ENCODE peak calls at places on chromosomes 11 and 22, in ten cellular contexts. X is foreskin fibroblast, I is heart right ventricle, S is upper lobe of right lung, Z is cardiac muscle cell, J is AG10803, U is glutamatergic neuron, D is heart left ventricle, N is right atrium auricular region, B is kidney. C is an unnamed sample.

GRCh38 chr11:65363770-65364169 is 9.2 kb downstream of the TIGD3 start:
- DNase-seq in N (no peak), B (no peak), X (no peak), S (no peak), J (no peak), Z (peak), I (no peak), D (no peak), U (no peak), C (no peak)

GRCh38 chr11:27233654-27234042 is 129.4 kb downstream of the CCDC34 start:
- DNase-seq in I (no peak), S (no peak), D (no peak), U (no peak), N (no peak), Z (no peak), B (no peak), J (peak), X (no peak), C (no peak)

GRCh38 chr11:19817265-19817851 is 104.7 kb downstream of the NAV2 start:
- DNase-seq in B (no peak), N (no peak), S (no peak), X (no peak), Z (no peak), I (no peak), D (no peak), U (no peak), J (no peak), C (no peak)

GRCh38 chr11:12212181-12212820 is 101.9 kb downstream of the MICAL2 start:
- DNase-seq in J (no peak), U (no peak), X (no peak), S (no peak), Z (no peak), I (no peak), B (no peak), D (no peak), N (no peak), C (no peak)

GRCh38 chr11:18375941-18376340 is 18.4 kb upstream of the LDHA start:
- DNase-seq in D (no peak), S (no peak), X (no peak), Z (no peak), U (no peak), J (no peak), I (no peak), N (no peak), B (no peak), C (no peak)

GRCh38 chr22:30866811-30867271 is 101.7 kb downstream of the MORC2 start:
- DNase-seq in S (peak), B (peak), U (no peak), N (no peak), J (no peak), Z (no peak), D (no peak), X (no peak), I (no peak), C (no peak)

GRCh38 chr11:109939176-109939810 is 153.9 kb upstream of the ZC3H12C start:
- DNase-seq in X (peak), Z (peak), U (no peak), J (peak), I (no peak), D (peak), B (no peak), N (no peak), S (no peak), C (no peak)

GRCh38 chr22:29313126-29314071 is 2.1 kb downstream of the RASL10A start:
- DNase-seq in X (no peak), N (no peak), S (peak), B (peak), Z (peak), D (no peak), I (peak), U (no peak), J (peak), C (no peak)

GRCh38 chr22:27344546-27344945 is 457.0 kb downstream of the MN1 start:
- DNase-seq in I (no peak), D (no peak), Z (no peak), X (no peak), S (no peak), U (no peak), N (no peak), B (no peak), J (no peak), C (no peak)

GRCh38 chr22:22156716-22157499 is 87.7 kb upstream of the VPREB1 start:
- DNase-seq in S (no peak), Z (peak), X (peak), I (no peak), D (peak), J (peak), U (no peak), N (peak), B (no peak), C (peak)

GRCh38 chr11:125105921-125106320 is 5.5 kb downstream of the TMEM218 start:
- DNase-seq in I (no peak), J (no peak), U (no peak), X (no peak), N (no peak), Z (peak), D (no peak), B (no peak), S (no peak), C (no peak)

GRCh38 chr11:107494036-107494435 is 36.4 kb upstream of the CWF19L2 start:
- DNase-seq in I (no peak), D (no peak), X (no peak), B (no peak), N (no peak), U (no peak), Z (no peak), J (no peak), S (no peak), C (no peak)

GRCh38 chr22:38766076-38766777 is 10.4 kb upstream of the SUN2 start:
- DNase-seq in Z (peak), S (no peak), D (no peak), X (peak), N (no peak), B (no peak), J (peak), U (peak), I (peak), C (peak)

GRCh38 chr11:639324-639977 is 2.4 kb downstream of the DRD4 start:
- DNase-seq in U (no peak), Z (no peak), D (no peak), J (no peak), X (no peak), I (no peak), B (no peak), S (no peak), N (no peak), C (no peak)

GRCh38 chr11:124793466-124794278 is 6.5 kb downstream of the MSANTD2 start:
- DNase-seq in Z (peak), X (peak), B (no peak), S (no peak), J (peak), U (no peak), I (no peak), D (no peak), N (no peak), C (no peak)

GRCh38 chr11:78253797-78254196 is 65.1 kb downstream of the USP35 start:
- DNase-seq in J (no peak), N (no peak), B (no peak), Z (no peak), X (peak), D (no peak), U (no peak), I (no peak), S (no peak), C (no peak)

GRCh38 chr11:1227551-1228182 is 4.8 kb downstream of the MUC5B start:
- DNase-seq in B (peak), X (no peak), S (peak), Z (no peak), U (peak), N (no peak), I (peak), J (no peak), D (peak), C (no peak)

GRCh38 chr11:79173615-79174014 is 267.2 kb downstream of the TENM4 start:
- DNase-seq in D (peak), J (peak), N (no peak), Z (peak), B (no peak), I (no peak), S (no peak), X (peak), U (no peak), C (no peak)

GRCh38 chr11:132263231-132263630 is 892.8 kb downstream of the NTM start:
- DNase-seq in J (no peak), N (no peak), D (no peak), B (no peak), U (no peak), S (no peak), I (no peak), X (no peak), Z (no peak), C (no peak)

GRCh38 chr11:28666632-28667031 is 558.4 kb downstream of the METTL15 start:
- DNase-seq in D (no peak), X (peak), Z (no peak), S (no peak), I (no peak), N (no peak), J (peak), U (no peak), B (no peak), C (no peak)

GRCh38 chr11:18802381-18803257 is 11.0 kb upstream of the PTPN5 start:
- DNase-seq in U (peak), B (no peak), S (no peak), I (no peak), X (peak), N (no peak), Z (peak), J (peak), D (peak), C (no peak)

GRCh38 chr11:75465701-75466531 is 32.9 kb upstream of the KLHL35 start:
- DNase-seq in Z (peak), N (no peak), J (peak), X (no peak), D (no peak), S (no peak), B (peak), U (no peak), I (no peak), C (no peak)

GRCh38 chr22:23793326-23793725 is 6.6 kb downstream of the SMARCB1 start:
- DNase-seq in X (no peak), U (no peak), I (no peak), S (no peak), B (peak), J (no peak), Z (no peak), D (no peak), N (no peak), C (no peak)

GRCh38 chr11:64814712-64815187 is 4.4 kb upstream of the MEN1 start:
- DNase-seq in I (no peak), B (no peak), Z (no peak), U (no peak), X (no peak), D (no peak), N (no peak), J (no peak), S (no peak), C (no peak)

GRCh38 chr11:113142508-113142907 is 171.9 kb upstream of the TTC12 start:
- DNase-seq in S (no peak), B (no peak), Z (no peak), J (no peak), U (no peak), I (no peak), N (no peak), D (no peak), X (no peak), C (no peak)

GRCh38 chr11:19398772-19399542 is 158.2 kb upstream of the E2F8 start:
- DNase-seq in U (no peak), X (peak), S (no peak), D (no peak), Z (peak), I (no peak), B (peak), N (no peak), J (peak), C (no peak)

GRCh38 chr11:96465537-96465936 is 75.7 kb downstream of the JRKL start:
- DNase-seq in I (no peak), X (no peak), U (no peak), B (no peak), Z (no peak), J (no peak), D (peak), N (no peak), S (no peak), C (no peak)

GRCh38 chr11:98952110-98952509 is 68.6 kb upstream of the CNTN5 start:
- DNase-seq in D (no peak), I (no peak), S (no peak), J (no peak), X (no peak), Z (no peak), N (no peak), B (no peak), U (no peak), C (no peak)

GRCh38 chr11:970319-970871 is 44.7 kb downstream of the AP2A2 start:
- DNase-seq in Z (no peak), B (peak), J (no peak), X (no peak), I (no peak), N (no peak), U (no peak), S (no peak), D (no peak), C (no peak)

GRCh38 chr22:38181453-38182200 is at the start of gene PLA2G6:
- DNase-seq in D (peak), S (peak), J (peak), Z (peak), B (peak), U (peak), N (peak), X (peak), I (peak), C (peak)

GRCh38 chr11:118627566-118627965 is 20.2 kb downstream of the PHLDB1 start:
- DNase-seq in S (no peak), B (peak), D (no peak), N (no peak), I (no peak), J (no peak), Z (no peak), U (no peak), X (no peak), C (no peak)

GRCh38 chr11:65613091-65613928 is 711 bp downstream of the MAP3K11 start:
- DNase-seq in D (peak), S (no peak), N (no peak), Z (no peak), I (peak), U (no peak), B (peak), J (no peak), X (no peak), C (no peak)

GRCh38 chr22:39351689-39352214 is 2.0 kb downstream of the SYNGR1 start:
- DNase-seq in D (no peak), I (no peak), B (no peak), X (peak), N (no peak), U (peak), J (no peak), Z (no peak), S (no peak), C (no peak)

GRCh38 chr11:72160319-72160718 is 24.8 kb downstream of the FOLR3 start:
- DNase-seq in X (no peak), B (no peak), N (no peak), Z (no peak), D (no peak), U (no peak), J (no peak), S (no peak), I (no peak), C (no peak)

GRCh38 chr11:43358308-43358669 is 431 bp upstream of the TTC17 start:
- DNase-seq in N (no peak), D (no peak), U (no peak), I (no peak), B (no peak), J (no peak), S (no peak), X (no peak), Z (peak), C (no peak)

GRCh38 chr22:25745341-25746011 is 3.5 kb downstream of the MYO18B start:
- DNase-seq in Z (peak), X (peak), I (no peak), D (no peak), B (no peak), U (no peak), J (peak), S (no peak), N (no peak), C (no peak)

GRCh38 chr11:208917-209260 is 1.4 kb downstream of the RIC8A start:
- DNase-seq in S (no peak), I (no peak), D (no peak), N (no peak), U (no peak), X (no peak), B (peak), Z (no peak), J (no peak), C (no peak)

GRCh38 chr11:130209944-130210854 is 50.6 kb downstream of the ST14 start:
- DNase-seq in J (no peak), I (no peak), D (peak), N (peak), U (no peak), Z (no peak), X (no peak), S (peak), B (peak), C (peak)

DNA sequence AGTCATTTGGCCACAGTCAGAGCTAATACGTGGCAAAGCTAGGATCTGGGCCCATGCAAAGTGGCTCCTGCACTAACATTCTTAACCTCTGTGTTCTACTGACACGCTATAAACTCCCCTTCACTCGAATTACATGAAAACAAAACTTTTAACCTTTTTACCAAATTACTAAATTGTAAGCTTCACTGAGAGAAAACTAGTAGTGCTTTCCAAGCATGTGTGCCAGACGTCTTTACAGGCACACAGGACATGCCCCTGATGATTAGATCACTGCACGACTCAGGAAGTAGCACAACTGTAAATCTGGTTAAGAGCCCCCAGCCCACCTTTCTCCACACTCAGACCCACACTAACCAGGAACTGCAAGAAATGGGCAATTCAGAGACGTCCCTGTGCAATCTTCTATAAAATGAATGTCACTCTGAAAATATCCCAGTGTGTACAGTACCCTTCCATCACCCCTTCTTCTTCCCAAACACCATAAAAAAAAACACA is 16.1 kb downstream of the PHF21A start:
- DNase-seq in X (no peak), S (no peak), Z (no peak), J (no peak), I (no peak), D (no peak), B (no peak), U (no peak), N (no peak), C (no peak)
- TF ChIP-seq CTCF in X (no peak), S (no peak), Z (no peak), J (no peak), I (no peak), D (no peak), B (no peak), U (no peak), N (no peak), C (no peak)

DNA sequence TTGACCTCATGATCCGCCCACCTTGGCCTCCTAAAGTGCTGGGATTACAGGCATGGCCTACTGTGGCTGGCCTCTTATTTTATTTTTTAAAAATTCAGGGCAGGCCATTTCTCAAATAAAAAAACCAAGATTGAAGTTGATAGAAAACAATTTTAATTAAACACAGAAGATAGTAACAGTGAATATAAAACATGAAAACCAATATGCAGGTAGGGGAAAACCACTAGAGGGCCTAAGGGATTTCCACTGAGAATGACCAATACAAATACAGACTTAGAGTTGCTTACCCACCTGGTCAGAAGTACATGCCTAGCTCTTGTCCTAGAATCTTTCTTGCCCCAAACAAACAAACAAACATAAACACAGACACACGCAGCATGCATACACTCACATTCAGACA is 1.7 kb upstream of the RTCB start:
- DNase-seq in I (no peak), D (no peak), B (no peak), Z (peak), J (peak), U (no peak), N (no peak), X (peak), S (no peak), C (no peak)
- TF ChIP-seq CTCF in I (peak), D (no peak), B (no peak), Z (peak), J (peak), U (peak), N (no peak), X (peak), S (peak), C (peak)

DNA sequence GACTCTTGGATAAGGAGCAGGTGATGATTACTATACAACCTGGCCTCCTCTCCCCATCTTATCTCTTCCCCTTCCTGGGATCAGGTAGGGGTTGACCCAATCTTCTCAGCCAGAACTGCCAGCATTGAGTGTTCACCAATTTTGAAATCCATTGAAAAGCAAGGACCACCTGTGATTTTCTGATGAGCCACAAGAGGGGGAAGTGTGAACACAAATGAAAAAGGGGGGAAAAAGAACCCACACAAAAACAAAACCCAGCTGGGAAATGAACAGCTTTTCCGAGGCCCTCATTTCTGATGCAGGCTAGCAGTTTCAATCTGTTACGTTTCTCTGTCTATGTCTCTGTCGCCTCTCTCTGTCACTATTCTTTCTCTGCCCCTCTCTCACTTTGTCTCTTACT is 161.9 kb downstream of the INSC start:
- DNase-seq in J (no peak), N (no peak), S (no peak), I (no peak), B (no peak), X (no peak), U (no peak), Z (peak), D (no peak), C (no peak)
- TF ChIP-seq CTCF in J (peak), N (peak), S (peak), I (no peak), B (peak), X (no peak), U (peak), Z (peak), D (peak), C (peak)

GRCh38 chr11:44484211-44484610 is 81.3 kb upstream of the CD82 start:
- DNase-seq in N (no peak), X (no peak), D (no peak), I (no peak), U (peak), J (peak), B (no peak), S (no peak), Z (peak), C (no peak)
- TF ChIP-seq CTCF in N (peak), X (peak), D (peak), I (peak), U (peak), J (peak), B (no peak), S (no peak), Z (peak), C (peak)

DNA sequence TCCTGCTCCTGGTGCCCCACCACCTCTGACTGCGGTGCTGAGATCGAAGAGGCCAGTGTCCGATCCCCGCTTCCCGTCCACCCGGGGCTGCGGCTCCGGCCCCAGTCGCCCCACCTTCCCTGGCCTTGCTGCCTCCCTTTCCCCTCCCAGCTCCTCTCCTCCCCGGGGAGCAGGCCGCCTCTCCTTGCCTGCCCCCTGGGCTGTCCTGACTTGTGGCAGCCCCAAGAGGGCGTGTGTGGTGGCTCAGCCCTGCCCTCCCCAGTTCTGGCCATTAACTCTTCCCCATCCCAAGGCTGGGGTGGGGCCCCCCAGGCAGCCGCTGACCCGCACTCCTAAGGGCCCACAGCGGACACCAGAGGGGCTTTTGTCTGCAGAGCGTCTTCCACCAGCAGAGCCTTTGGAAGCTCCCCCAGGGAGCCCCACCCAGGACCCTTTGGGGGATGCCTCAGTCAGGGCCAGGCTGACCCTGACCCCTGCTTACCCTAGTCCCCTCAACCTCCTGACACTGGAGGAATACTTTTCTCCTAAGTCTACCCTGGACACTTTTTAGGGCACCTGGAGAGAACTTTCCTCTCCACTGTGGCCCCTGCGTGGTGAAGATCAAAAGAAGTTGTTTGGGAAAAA is 16.7 kb downstream of the RTN4RL2 start:
- DNase-seq in U (peak), B (peak), D (peak), S (peak), X (peak), N (no peak), J (no peak), Z (no peak), I (peak), C (no peak)
- TF ChIP-seq CTCF in U (peak), B (peak), D (peak), S (peak), X (peak), N (peak), J (peak), Z (peak), I (peak), C (peak)

GRCh38 chr11:120306519-120307242 is 18.4 kb upstream of the TLCD5 start:
- DNase-seq in N (no peak), U (no peak), D (no peak), I (peak), S (no peak), B (peak), J (peak), X (peak), Z (peak), C (no peak)
- TF ChIP-seq CTCF in N (no peak), U (peak), D (peak), I (peak), S (peak), B (no peak), J (peak), X (peak), Z (peak), C (peak)